ENCODE peak calls at places on chromosomes 6 and 20, in seven cellular contexts. T is K562, M is A549, V is SK-N-SH, D is GM12878, I is H1, J is HCT116. S is an unnamed sample.

GRCh38 chr6:110039996-110040383 is 61.9 kb downstream of the GPR6 start:
- DNase-seq in V (no peak), J (peak; percentile 32), T (no peak), M (no peak), I (no peak), D (no peak), S (peak; percentile 40)

GRCh38 chr20:56386219-56386618 is 5.8 kb downstream of the AURKA start:
- DNase-seq in T (no peak), J (no peak), M (no peak), I (no peak), V (no peak), D (no peak), S (no peak)

GRCh38 chr6:157405986-157406385 is 25.0 kb downstream of the ZDHHC14 start:
- DNase-seq in J (no peak), V (no peak), M (no peak), I (no peak), D (no peak), T (no peak), S (peak; percentile 13)

GRCh38 chr6:72857791-72858190 is 235.9 kb downstream of the KCNQ5 start:
- DNase-seq in V (no peak), I (no peak), M (no peak), T (no peak), J (no peak), D (no peak), S (peak; percentile 2)

GRCh38 chr20:16397053-16397452 is 176.2 kb downstream of the KIF16B start:
- DNase-seq in I (no peak), T (no peak), D (no peak), V (no peak), M (no peak), J (no peak), S (no peak)

GRCh38 chr6:160883560-160883959 is 108.0 kb upstream of the MAP3K4 start:
- DNase-seq in I (no peak), D (no peak), T (no peak), V (no peak), J (no peak), M (no peak), S (no peak)

GRCh38 chr6:33851959-33852358 is 48.2 kb upstream of the MLN start:
- DNase-seq in T (peak; percentile 62), M (peak; percentile 31), V (no peak), D (no peak), J (peak; percentile 31), I (peak; percentile 66), S (no peak)

GRCh38 chr6:5036309-5036708 is 32.5 kb upstream of the RPP40 start:
- DNase-seq in J (peak; percentile 8), T (peak; percentile 42), M (peak; percentile 47), V (no peak), I (no peak), D (no peak), S (peak; percentile 12)

GRCh38 chr6:93790976-93791375 is 371.6 kb upstream of the EPHA7 start:
- DNase-seq in M (no peak), T (no peak), V (no peak), J (no peak), I (no peak), D (no peak), S (no peak)

GRCh38 chr6:13383280-13384163 is 55.2 kb upstream of the TBC1D7 start:
- DNase-seq in D (peak; percentile 91), I (no peak), M (no peak), V (no peak), T (no peak), J (no peak), S (no peak)

GRCh38 chr6:43511824-43512415 is 1.8 kb upstream of the LRRC73 start:
- DNase-seq in I (no peak), D (no peak), M (no peak), J (no peak), V (no peak), T (no peak), S (no peak)

GRCh38 chr6:97687916-97688315 is 404.9 kb upstream of the MMS22L start:
- DNase-seq in V (no peak), D (no peak), J (no peak), I (no peak), T (no peak), M (no peak), S (no peak)

GRCh38 chr20:50347568-50347981 is 156.9 kb downstream of the CEBPB start:
- DNase-seq in D (no peak), J (no peak), T (no peak), V (no peak), I (no peak), M (no peak), S (no peak)

GRCh38 chr20:50345712-50346371 is 155.2 kb downstream of the CEBPB start:
- DNase-seq in J (no peak), D (no peak), M (no peak), T (no peak), I (no peak), V (no peak), S (no peak)

GRCh38 chr20:50344232-50345071 is 153.8 kb downstream of the CEBPB start:
- DNase-seq in I (no peak), T (peak; percentile 54), M (no peak), D (no peak), J (no peak), V (no peak), S (no peak)

GRCh38 chr20:50348118-50348517 is 157.5 kb downstream of the CEBPB start:
- DNase-seq in D (no peak), M (no peak), T (peak; percentile 32), V (no peak), J (no peak), I (no peak), S (no peak)

DNA sequence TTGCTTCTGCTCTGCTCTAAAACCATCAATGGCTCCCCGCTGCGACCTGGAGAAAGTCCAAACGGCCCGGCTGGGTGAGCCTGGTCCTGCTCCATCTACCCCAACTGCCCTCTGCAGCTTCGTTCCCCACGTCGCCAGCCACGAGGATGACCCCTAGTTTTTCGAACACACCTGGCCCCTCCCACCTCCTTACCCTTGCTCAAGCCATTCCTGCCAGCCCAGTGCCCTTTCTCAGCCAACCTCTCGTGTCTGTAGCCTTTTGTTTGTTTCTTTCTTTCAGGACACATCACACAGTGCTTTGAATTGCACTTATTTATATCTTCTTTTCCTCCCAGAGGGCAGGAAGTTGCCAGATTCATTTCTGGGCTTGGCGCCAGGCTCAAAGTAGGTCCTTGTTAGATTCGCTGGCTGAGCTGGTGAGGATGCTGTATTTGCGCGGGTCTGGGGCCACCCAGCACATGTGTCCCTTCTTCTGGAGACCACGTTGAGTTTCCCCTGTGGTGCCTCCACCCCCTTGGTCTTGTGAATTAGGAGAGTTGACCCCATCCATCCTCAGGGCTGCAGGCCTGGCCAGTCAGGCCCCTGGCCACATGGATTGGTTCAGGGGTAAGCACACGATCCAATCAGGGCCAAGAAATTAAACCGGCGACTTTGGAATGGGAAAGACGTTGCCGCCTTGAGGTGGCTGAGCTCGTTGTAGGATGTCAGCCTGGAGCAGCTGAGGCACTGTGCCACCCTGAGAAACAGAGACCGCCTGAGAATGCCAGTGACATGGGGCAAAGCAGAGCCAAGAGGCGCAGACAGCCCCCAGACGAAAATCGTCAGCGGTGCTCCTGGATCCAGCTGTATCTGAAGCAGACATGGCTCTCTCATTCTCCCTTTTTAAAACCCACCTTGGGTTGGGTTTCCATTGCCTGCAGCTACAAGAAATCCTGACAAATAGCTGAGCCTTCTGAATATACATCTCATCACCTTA is 156.0 kb downstream of the CEBPB start:
- DNase-seq in J (no peak), D (no peak), V (peak; percentile 82), M (no peak), I (no peak), T (no peak), S (peak; percentile 81)
- TF ChIP-seq MAX in J (no peak), D (no peak), V (peak; percentile 19), M (no peak), I (no peak), T (peak; percentile 21), S (no peak)

GRCh38 chr20:57389695-57390603 is 1.2 kb upstream of the RBM38 start:
- DNase-seq in J (no peak), M (no peak), D (no peak), T (peak; percentile 72), V (no peak), I (no peak), S (peak; percentile 43)
- H3K27ac ChIP-seq in J (peak overlapping the region; percentile 75), M (peak overlapping the region; percentile 96), D (peak overlapping the region; percentile 97), T (peak overlapping the region; percentile 95), V (no peak overlapping the region), I (no peak overlapping the region), S (peak overlapping the region; percentile 44)

GRCh38 chr20:3784863-3785239 is 1.7 kb downstream of the CENPB start:
- DNase-seq in M (no peak), D (no peak), J (no peak), T (no peak), I (no peak), V (no peak), S (no peak)

GRCh38 chr20:3786665-3787639 is at the start of gene CENPB:
- DNase-seq in M (peak; percentile 84), T (peak; percentile 91), V (peak; percentile 98), J (peak; percentile 57), I (no peak), D (no peak), S (peak; percentile 83)

GRCh38 chr20:3786126-3786484 is 435 bp downstream of the CENPB start:
- DNase-seq in J (no peak), V (peak; percentile 73), D (no peak), M (no peak), I (no peak), T (no peak), S (peak; percentile 67)

GRCh38 chr20:3784226-3784853 is 2.2 kb downstream of the CENPB start:
- DNase-seq in V (no peak), T (no peak), D (no peak), M (no peak), J (no peak), I (no peak), S (no peak)

DNA sequence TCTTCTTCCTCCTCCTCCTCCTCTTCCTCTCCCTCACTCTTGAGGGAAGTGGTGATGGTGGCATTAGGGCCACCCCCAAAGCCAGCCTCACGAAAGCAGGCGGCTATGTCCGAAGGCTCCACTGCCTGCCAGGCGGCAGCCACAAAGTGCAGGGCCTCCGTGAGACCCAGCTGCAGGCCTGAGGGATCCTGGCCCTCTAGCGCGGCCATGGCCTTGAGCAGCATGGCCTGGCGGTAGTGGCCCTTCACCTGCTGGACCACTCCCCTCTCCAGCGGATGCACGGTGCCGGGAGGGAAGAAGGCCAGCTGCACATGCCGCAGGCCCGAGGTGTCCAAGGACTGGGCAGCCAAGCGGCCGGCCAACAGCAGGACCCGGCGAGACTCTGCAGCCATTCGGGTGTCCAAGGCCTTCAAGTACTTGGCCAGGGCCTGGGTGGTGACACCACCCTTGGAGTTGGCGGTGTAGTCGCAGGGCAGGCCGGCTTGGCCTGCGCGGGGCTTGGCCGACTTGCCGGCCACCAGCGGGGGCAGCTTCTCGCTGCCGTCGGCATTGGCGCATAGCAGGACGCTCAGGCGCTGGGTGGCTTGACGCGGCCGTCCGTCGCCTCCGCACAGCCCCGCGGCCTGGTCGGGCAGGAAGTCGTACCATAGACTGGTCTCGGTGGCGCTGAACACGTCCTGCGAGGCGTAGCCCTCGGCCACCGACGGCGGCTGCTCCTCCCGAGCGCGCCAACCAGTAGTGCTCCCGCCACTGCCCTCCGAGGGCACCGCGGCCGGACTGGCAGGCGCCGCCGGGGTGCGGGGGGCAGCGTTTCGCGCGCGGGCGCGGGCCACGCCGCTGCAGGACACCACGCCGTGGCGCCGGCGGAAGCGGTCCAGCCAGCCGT is 1.1 kb downstream of the CENPB start:
- DNase-seq in M (no peak), V (peak; percentile 64), D (no peak), I (no peak), T (no peak), J (no peak), S (peak; percentile 24)
- TF ChIP-seq MAX in M (no peak), V (no peak), D (no peak), I (no peak), T (peak; percentile 24), J (no peak), S (no peak)

DNA sequence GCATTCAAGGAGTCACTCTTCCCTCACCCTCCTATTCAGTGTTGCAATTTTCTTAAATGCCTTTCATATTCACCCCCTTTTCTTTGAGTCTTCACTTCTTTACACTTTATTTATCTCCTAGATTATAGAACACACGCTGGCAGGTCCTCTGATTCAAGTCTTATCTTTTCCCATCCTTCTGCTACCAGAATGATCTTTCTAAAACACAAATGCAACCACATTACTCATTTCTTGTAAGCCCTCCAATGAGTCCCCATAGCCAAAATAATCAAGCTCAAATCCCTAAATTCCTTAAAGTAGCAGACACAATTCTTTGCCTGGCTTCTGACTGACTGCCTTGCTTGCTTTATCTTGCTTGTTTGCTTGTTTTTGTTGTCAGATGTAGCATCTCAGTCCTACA is 920.0 kb downstream of the TFAP2A start:
- DNase-seq in I (no peak), T (no peak), V (no peak), J (no peak), M (no peak), D (no peak), S (no peak)
- H3K27ac ChIP-seq in I (no peak overlapping the region), T (no peak overlapping the region), V (no peak overlapping the region), J (no peak overlapping the region), M (no peak overlapping the region), D (no peak overlapping the region), S (no peak overlapping the region)

S was measured in endothelial cell of umbilical vein.